ENCODE peak calls at places on chromosomes 11 and 22, in seven cellular contexts. One of them, this sample, is unnamed.

GRCh38 chr11:11445441-11446185 is 92.6 kb upstream of the CSNK2A3 start:
- DNase-seq in C1 segment of cervical spinal cord: no peak
- DNase-seq in SHP77 treated with DMSO at 0.1 percent for 48 hours: no peak
- DNase-seq in effector memory CD4-positive, alpha-beta T cell: no peak
- DNase-seq in brain microvascular endothelial cell: no peak
- DNase-seq in activated gamma-delta T cell: no peak
- DNase-seq in PC-9: no peak
- DNase-seq in this sample: no peak

GRCh38 chr11:59173080-59173963 is 1.4 kb downstream of the DTX4 start:
- DNase-seq in C1 segment of cervical spinal cord: no peak
- DNase-seq in SHP77 treated with DMSO at 0.1 percent for 48 hours: no peak
- DNase-seq in effector memory CD4-positive, alpha-beta T cell: no peak
- DNase-seq in brain microvascular endothelial cell: no peak
- DNase-seq in activated gamma-delta T cell: no peak
- DNase-seq in PC-9: peak
- DNase-seq in this sample: peak

GRCh38 chr22:28229566-28230483 is 310.8 kb upstream of the PITPNB start:
- DNase-seq in C1 segment of cervical spinal cord: no peak
- DNase-seq in SHP77 treated with DMSO at 0.1 percent for 48 hours: no peak
- DNase-seq in effector memory CD4-positive, alpha-beta T cell: no peak
- DNase-seq in brain microvascular endothelial cell: peak
- DNase-seq in activated gamma-delta T cell: no peak
- DNase-seq in PC-9: no peak
- DNase-seq in this sample: no peak

GRCh38 chr22:22031183-22031560 is 48.6 kb upstream of the TOP3B start:
- DNase-seq in C1 segment of cervical spinal cord: no peak
- DNase-seq in SHP77 treated with DMSO at 0.1 percent for 48 hours: no peak
- DNase-seq in effector memory CD4-positive, alpha-beta T cell: no peak
- DNase-seq in brain microvascular endothelial cell: no peak
- DNase-seq in activated gamma-delta T cell: no peak
- DNase-seq in PC-9: no peak
- DNase-seq in this sample: no peak

GRCh38 chr11:3021125-3021524 is 29.0 kb upstream of the NAP1L4 start:
- DNase-seq in C1 segment of cervical spinal cord: no peak
- DNase-seq in SHP77 treated with DMSO at 0.1 percent for 48 hours: no peak
- DNase-seq in effector memory CD4-positive, alpha-beta T cell: no peak
- DNase-seq in brain microvascular endothelial cell: no peak
- DNase-seq in activated gamma-delta T cell: no peak
- DNase-seq in PC-9: peak
- DNase-seq in this sample: no peak

GRCh38 chr11:128708660-128709059 is 14.8 kb downstream of the FLI1 start:
- DNase-seq in C1 segment of cervical spinal cord: no peak
- DNase-seq in SHP77 treated with DMSO at 0.1 percent for 48 hours: no peak
- DNase-seq in effector memory CD4-positive, alpha-beta T cell: no peak
- DNase-seq in brain microvascular endothelial cell: no peak
- DNase-seq in activated gamma-delta T cell: no peak
- DNase-seq in PC-9: no peak
- DNase-seq in this sample: no peak

GRCh38 chr11:34915136-34916013 is 804 bp downstream of the APIP start:
- DNase-seq in C1 segment of cervical spinal cord: no peak
- DNase-seq in SHP77 treated with DMSO at 0.1 percent for 48 hours: no peak
- DNase-seq in effector memory CD4-positive, alpha-beta T cell: no peak
- DNase-seq in brain microvascular endothelial cell: peak
- DNase-seq in activated gamma-delta T cell: no peak
- DNase-seq in PC-9: no peak
- DNase-seq in this sample: no peak

GRCh38 chr22:28899199-28899853 is 16.0 kb downstream of the ZNRF3 start:
- DNase-seq in C1 segment of cervical spinal cord: no peak
- DNase-seq in SHP77 treated with DMSO at 0.1 percent for 48 hours: no peak
- DNase-seq in effector memory CD4-positive, alpha-beta T cell: no peak
- DNase-seq in brain microvascular endothelial cell: no peak
- DNase-seq in activated gamma-delta T cell: no peak
- DNase-seq in PC-9: no peak
- DNase-seq in this sample: no peak

GRCh38 chr22:22880645-22881044 is 7.0 kb upstream of the IGLL5 start:
- DNase-seq in C1 segment of cervical spinal cord: no peak
- DNase-seq in SHP77 treated with DMSO at 0.1 percent for 48 hours: no peak
- DNase-seq in effector memory CD4-positive, alpha-beta T cell: no peak
- DNase-seq in brain microvascular endothelial cell: no peak
- DNase-seq in activated gamma-delta T cell: no peak
- DNase-seq in PC-9: no peak
- DNase-seq in this sample: no peak

GRCh38 chr11:118010738-118011461 is 24.7 kb downstream of the IL10RA start:
- DNase-seq in C1 segment of cervical spinal cord: no peak
- DNase-seq in SHP77 treated with DMSO at 0.1 percent for 48 hours: no peak
- DNase-seq in effector memory CD4-positive, alpha-beta T cell: no peak
- DNase-seq in brain microvascular endothelial cell: no peak
- DNase-seq in activated gamma-delta T cell: no peak
- DNase-seq in PC-9: no peak
- DNase-seq in this sample: no peak

GRCh38 chr11:2387266-2387982 is 10.3 kb downstream of the CD81 start:
- DNase-seq in C1 segment of cervical spinal cord: no peak
- DNase-seq in SHP77 treated with DMSO at 0.1 percent for 48 hours: no peak
- DNase-seq in effector memory CD4-positive, alpha-beta T cell: no peak
- DNase-seq in brain microvascular endothelial cell: no peak
- DNase-seq in activated gamma-delta T cell: no peak
- DNase-seq in PC-9: no peak
- DNase-seq in this sample: peak

GRCh38 chr22:24176630-24177029 is 4.7 kb upstream of the SUSD2 start:
- DNase-seq in C1 segment of cervical spinal cord: no peak
- DNase-seq in SHP77 treated with DMSO at 0.1 percent for 48 hours: no peak
- DNase-seq in effector memory CD4-positive, alpha-beta T cell: no peak
- DNase-seq in brain microvascular endothelial cell: no peak
- DNase-seq in activated gamma-delta T cell: no peak
- DNase-seq in PC-9: no peak
- DNase-seq in this sample: no peak

GRCh38 chr11:39412117-39412516 is 2047.3 kb downstream of the LRRC4C start:
- DNase-seq in C1 segment of cervical spinal cord: no peak
- DNase-seq in SHP77 treated with DMSO at 0.1 percent for 48 hours: no peak
- DNase-seq in effector memory CD4-positive, alpha-beta T cell: no peak
- DNase-seq in brain microvascular endothelial cell: no peak
- DNase-seq in activated gamma-delta T cell: no peak
- DNase-seq in PC-9: no peak
- DNase-seq in this sample: no peak

GRCh38 chr22:49207008-49207775 is 620.5 kb downstream of the BRD1 start:
- DNase-seq in C1 segment of cervical spinal cord: no peak
- DNase-seq in SHP77 treated with DMSO at 0.1 percent for 48 hours: no peak
- DNase-seq in effector memory CD4-positive, alpha-beta T cell: no peak
- DNase-seq in brain microvascular endothelial cell: no peak
- DNase-seq in activated gamma-delta T cell: no peak
- DNase-seq in PC-9: no peak
- DNase-seq in this sample: no peak

GRCh38 chr22:44538071-44538470 is 40.0 kb upstream of the RTL6 start:
- DNase-seq in C1 segment of cervical spinal cord: no peak
- DNase-seq in SHP77 treated with DMSO at 0.1 percent for 48 hours: no peak
- DNase-seq in effector memory CD4-positive, alpha-beta T cell: no peak
- DNase-seq in brain microvascular endothelial cell: no peak
- DNase-seq in activated gamma-delta T cell: no peak
- DNase-seq in PC-9: peak
- DNase-seq in this sample: no peak

GRCh38 chr11:120061761-120062560 is 76.0 kb downstream of the TRIM29 start:
- DNase-seq in C1 segment of cervical spinal cord: no peak
- DNase-seq in SHP77 treated with DMSO at 0.1 percent for 48 hours: no peak
- DNase-seq in effector memory CD4-positive, alpha-beta T cell: no peak
- DNase-seq in brain microvascular endothelial cell: no peak
- DNase-seq in activated gamma-delta T cell: no peak
- DNase-seq in PC-9: no peak
- DNase-seq in this sample: peak

GRCh38 chr22:28172948-28173360 is 253.9 kb upstream of the PITPNB start:
- DNase-seq in C1 segment of cervical spinal cord: no peak
- DNase-seq in SHP77 treated with DMSO at 0.1 percent for 48 hours: peak
- DNase-seq in effector memory CD4-positive, alpha-beta T cell: no peak
- DNase-seq in brain microvascular endothelial cell: no peak
- DNase-seq in activated gamma-delta T cell: no peak
- DNase-seq in PC-9: peak
- DNase-seq in this sample: no peak

GRCh38 chr11:59807047-59807446 is 3.5 kb downstream of the MRPL16 start:
- DNase-seq in C1 segment of cervical spinal cord: no peak
- DNase-seq in SHP77 treated with DMSO at 0.1 percent for 48 hours: no peak
- DNase-seq in effector memory CD4-positive, alpha-beta T cell: no peak
- DNase-seq in brain microvascular endothelial cell: no peak
- DNase-seq in activated gamma-delta T cell: no peak
- DNase-seq in PC-9: no peak
- DNase-seq in this sample: no peak

GRCh38 chr11:21814169-21814568 is 378.7 kb upstream of the ANO5 start:
- DNase-seq in C1 segment of cervical spinal cord: no peak
- DNase-seq in SHP77 treated with DMSO at 0.1 percent for 48 hours: no peak
- DNase-seq in effector memory CD4-positive, alpha-beta T cell: no peak
- DNase-seq in brain microvascular endothelial cell: peak
- DNase-seq in activated gamma-delta T cell: no peak
- DNase-seq in PC-9: no peak
- DNase-seq in this sample: no peak

GRCh38 chr11:110295086-110295485 is 1.3 kb downstream of the RDX start:
- DNase-seq in C1 segment of cervical spinal cord: no peak
- DNase-seq in SHP77 treated with DMSO at 0.1 percent for 48 hours: no peak
- DNase-seq in effector memory CD4-positive, alpha-beta T cell: no peak
- DNase-seq in brain microvascular endothelial cell: no peak
- DNase-seq in activated gamma-delta T cell: no peak
- DNase-seq in PC-9: no peak
- DNase-seq in this sample: no peak

GRCh38 chr11:104134760-104135159 is 29.2 kb downstream of the PDGFD start:
- DNase-seq in C1 segment of cervical spinal cord: no peak
- DNase-seq in SHP77 treated with DMSO at 0.1 percent for 48 hours: no peak
- DNase-seq in effector memory CD4-positive, alpha-beta T cell: no peak
- DNase-seq in brain microvascular endothelial cell: peak
- DNase-seq in activated gamma-delta T cell: no peak
- DNase-seq in PC-9: peak
- DNase-seq in this sample: no peak

GRCh38 chr11:2463766-2464277 is 19.0 kb downstream of the KCNQ1 start:
- DNase-seq in C1 segment of cervical spinal cord: no peak
- DNase-seq in SHP77 treated with DMSO at 0.1 percent for 48 hours: no peak
- DNase-seq in effector memory CD4-positive, alpha-beta T cell: no peak
- DNase-seq in brain microvascular endothelial cell: no peak
- DNase-seq in activated gamma-delta T cell: no peak
- DNase-seq in PC-9: no peak
- DNase-seq in this sample: no peak

GRCh38 chr22:40345801-40346177 is 511 bp upstream of the ADSL start:
- DNase-seq in C1 segment of cervical spinal cord: no peak
- DNase-seq in SHP77 treated with DMSO at 0.1 percent for 48 hours: no peak
- DNase-seq in effector memory CD4-positive, alpha-beta T cell: peak
- DNase-seq in brain microvascular endothelial cell: no peak
- DNase-seq in activated gamma-delta T cell: no peak
- DNase-seq in PC-9: no peak
- DNase-seq in this sample: no peak

GRCh38 chr11:91231226-91231625 is 993.4 kb upstream of the FAT3 start:
- DNase-seq in C1 segment of cervical spinal cord: no peak
- DNase-seq in SHP77 treated with DMSO at 0.1 percent for 48 hours: no peak
- DNase-seq in effector memory CD4-positive, alpha-beta T cell: no peak
- DNase-seq in brain microvascular endothelial cell: peak
- DNase-seq in activated gamma-delta T cell: no peak
- DNase-seq in PC-9: no peak
- DNase-seq in this sample: no peak

GRCh38 chr11:76086713-76087635 is 119.3 kb downstream of the WNT11 start:
- DNase-seq in C1 segment of cervical spinal cord: no peak
- DNase-seq in SHP77 treated with DMSO at 0.1 percent for 48 hours: no peak
- DNase-seq in effector memory CD4-positive, alpha-beta T cell: no peak
- DNase-seq in brain microvascular endothelial cell: peak
- DNase-seq in activated gamma-delta T cell: no peak
- DNase-seq in PC-9: no peak
- DNase-seq in this sample: no peak

GRCh38 chr11:123431619-123432018 is 1.6 kb downstream of the GRAMD1B start:
- DNase-seq in C1 segment of cervical spinal cord: no peak
- DNase-seq in SHP77 treated with DMSO at 0.1 percent for 48 hours: no peak
- DNase-seq in effector memory CD4-positive, alpha-beta T cell: no peak
- DNase-seq in brain microvascular endothelial cell: no peak
- DNase-seq in activated gamma-delta T cell: no peak
- DNase-seq in PC-9: peak
- DNase-seq in this sample: no peak

GRCh38 chr11:2290351-2290841 is 11.3 kb downstream of the C11orf21 start:
- DNase-seq in C1 segment of cervical spinal cord: no peak
- DNase-seq in SHP77 treated with DMSO at 0.1 percent for 48 hours: no peak
- DNase-seq in effector memory CD4-positive, alpha-beta T cell: no peak
- DNase-seq in brain microvascular endothelial cell: no peak
- DNase-seq in activated gamma-delta T cell: no peak
- DNase-seq in PC-9: no peak
- DNase-seq in this sample: no peak

GRCh38 chr22:31263896-31264295 is 28.4 kb downstream of the PIK3IP1 start:
- DNase-seq in C1 segment of cervical spinal cord: no peak
- DNase-seq in SHP77 treated with DMSO at 0.1 percent for 48 hours: no peak
- DNase-seq in effector memory CD4-positive, alpha-beta T cell: no peak
- DNase-seq in brain microvascular endothelial cell: no peak
- DNase-seq in activated gamma-delta T cell: no peak
- DNase-seq in PC-9: no peak
- DNase-seq in this sample: no peak

GRCh38 chr11:123187670-123188507 is 7.2 kb downstream of the CLMP start:
- DNase-seq in C1 segment of cervical spinal cord: no peak
- DNase-seq in SHP77 treated with DMSO at 0.1 percent for 48 hours: no peak
- DNase-seq in effector memory CD4-positive, alpha-beta T cell: no peak
- DNase-seq in brain microvascular endothelial cell: peak
- DNase-seq in activated gamma-delta T cell: no peak
- DNase-seq in PC-9: no peak
- DNase-seq in this sample: no peak

GRCh38 chr11:17572791-17573460 is 25.9 kb downstream of the OTOG start:
- DNase-seq in C1 segment of cervical spinal cord: no peak
- DNase-seq in SHP77 treated with DMSO at 0.1 percent for 48 hours: no peak
- DNase-seq in effector memory CD4-positive, alpha-beta T cell: no peak
- DNase-seq in brain microvascular endothelial cell: no peak
- DNase-seq in activated gamma-delta T cell: no peak
- DNase-seq in PC-9: no peak
- DNase-seq in this sample: no peak

This sample was measured in amygdala.